ENCODE peak calls at places on chromosome 16, in six cellular contexts. One of them, this sample, is unnamed. For H3K4me1, the result is how much of the 10 kb centered on the place peaks cover.

GRCh38 chr16:67264866-67265265 is 14.5 kb upstream of the PLEKHG4 start:
- DNase-seq in hepatocyte: no peak
- DNase-seq in mammary epithelial cell: no peak
- DNase-seq in HCT116: no peak
- DNase-seq in H9: no peak
- DNase-seq in astrocyte: no peak
- DNase-seq in this sample: no peak

GRCh38 chr16:24957887-24958286 is 57.3 kb downstream of the ARHGAP17 start:
- DNase-seq in H9: no peak
- DNase-seq in astrocyte: no peak
- DNase-seq in HCT116: no peak
- DNase-seq in mammary epithelial cell: no peak
- DNase-seq in hepatocyte: no peak
- DNase-seq in this sample: no peak

GRCh38 chr16:48542020-48542473 is 67.9 kb downstream of the N4BP1 start:
- DNase-seq in mammary epithelial cell: peak
- DNase-seq in HCT116: no peak
- DNase-seq in astrocyte: no peak
- DNase-seq in H9: no peak
- DNase-seq in hepatocyte: peak
- DNase-seq in this sample: no peak

GRCh38 chr16:49024016-49024415 is 257.6 kb downstream of the CBLN1 start:
- DNase-seq in H9: no peak
- DNase-seq in HCT116: no peak
- DNase-seq in hepatocyte: no peak
- DNase-seq in astrocyte: no peak
- DNase-seq in mammary epithelial cell: no peak
- DNase-seq in this sample: no peak

GRCh38 chr16:49453001-49453400 is 79.4 kb downstream of the C16orf78 start:
- DNase-seq in mammary epithelial cell: no peak
- DNase-seq in hepatocyte: no peak
- DNase-seq in HCT116: no peak
- DNase-seq in H9: no peak
- DNase-seq in astrocyte: no peak
- DNase-seq in this sample: no peak

GRCh38 chr16:69340095-69340644 is 598 bp downstream of the NIP7 start:
- DNase-seq in hepatocyte: no peak
- DNase-seq in H9: no peak
- DNase-seq in mammary epithelial cell: peak
- DNase-seq in HCT116: no peak
- DNase-seq in astrocyte: no peak
- DNase-seq in this sample: no peak

GRCh38 chr16:9159839-9160550 is 68.6 kb downstream of the HAPSTR1 start:
- DNase-seq in HCT116: peak
- DNase-seq in hepatocyte: peak
- DNase-seq in astrocyte: peak
- DNase-seq in H9: peak
- DNase-seq in mammary epithelial cell: peak
- DNase-seq in this sample: peak

GRCh38 chr16:86774931-86775330 is 196.6 kb downstream of the FOXL1 start:
- DNase-seq in hepatocyte: no peak
- DNase-seq in HCT116: no peak
- DNase-seq in H9: no peak
- DNase-seq in astrocyte: no peak
- DNase-seq in mammary epithelial cell: no peak
- DNase-seq in this sample: no peak

GRCh38 chr16:28210264-28210663 is 1.5 kb downstream of the XPO6 start:
- DNase-seq in mammary epithelial cell: no peak
- DNase-seq in hepatocyte: no peak
- DNase-seq in astrocyte: no peak
- DNase-seq in HCT116: no peak
- DNase-seq in H9: no peak
- DNase-seq in this sample: no peak

GRCh38 chr16:75099738-75100615 is 16.6 kb downstream of the LDHD start:
- DNase-seq in mammary epithelial cell: no peak
- DNase-seq in HCT116: no peak
- DNase-seq in astrocyte: no peak
- DNase-seq in H9: no peak
- DNase-seq in hepatocyte: no peak
- DNase-seq in this sample: no peak

GRCh38 chr16:29813644-29814562 is 1.9 kb downstream of the PRRT2 start:
- DNase-seq in HCT116: no peak
- DNase-seq in astrocyte: no peak
- DNase-seq in H9: no peak
- DNase-seq in mammary epithelial cell: no peak
- DNase-seq in hepatocyte: no peak
- DNase-seq in this sample: no peak

GRCh38 chr16:50699345-50700159 is 6.1 kb downstream of the NOD2 start:
- DNase-seq in HCT116: no peak
- DNase-seq in mammary epithelial cell: peak
- DNase-seq in hepatocyte: no peak
- DNase-seq in H9: no peak
- DNase-seq in astrocyte: peak
- DNase-seq in this sample: no peak

GRCh38 chr16:85554114-85554790 is 58.9 kb upstream of the GSE1 start:
- DNase-seq in HCT116: peak
- DNase-seq in mammary epithelial cell: peak
- DNase-seq in astrocyte: peak
- DNase-seq in hepatocyte: peak
- DNase-seq in H9: no peak
- DNase-seq in this sample: peak

GRCh38 chr16:85554791-85555548 is 58.2 kb upstream of the GSE1 start:
- DNase-seq in HCT116: no peak
- DNase-seq in H9: no peak
- DNase-seq in hepatocyte: peak
- DNase-seq in mammary epithelial cell: peak
- DNase-seq in astrocyte: peak
- DNase-seq in this sample: no peak

GRCh38 chr16:85552980-85553435 is 60.1 kb upstream of the GSE1 start:
- DNase-seq in astrocyte: no peak
- DNase-seq in H9: no peak
- DNase-seq in HCT116: no peak
- DNase-seq in mammary epithelial cell: no peak
- DNase-seq in hepatocyte: no peak
- DNase-seq in this sample: no peak

GRCh38 chr16:85551319-85551978 is 61.7 kb upstream of the GSE1 start:
- DNase-seq in mammary epithelial cell: no peak
- DNase-seq in hepatocyte: no peak
- DNase-seq in astrocyte: no peak
- DNase-seq in H9: no peak
- DNase-seq in HCT116: no peak
- DNase-seq in this sample: no peak

DNA sequence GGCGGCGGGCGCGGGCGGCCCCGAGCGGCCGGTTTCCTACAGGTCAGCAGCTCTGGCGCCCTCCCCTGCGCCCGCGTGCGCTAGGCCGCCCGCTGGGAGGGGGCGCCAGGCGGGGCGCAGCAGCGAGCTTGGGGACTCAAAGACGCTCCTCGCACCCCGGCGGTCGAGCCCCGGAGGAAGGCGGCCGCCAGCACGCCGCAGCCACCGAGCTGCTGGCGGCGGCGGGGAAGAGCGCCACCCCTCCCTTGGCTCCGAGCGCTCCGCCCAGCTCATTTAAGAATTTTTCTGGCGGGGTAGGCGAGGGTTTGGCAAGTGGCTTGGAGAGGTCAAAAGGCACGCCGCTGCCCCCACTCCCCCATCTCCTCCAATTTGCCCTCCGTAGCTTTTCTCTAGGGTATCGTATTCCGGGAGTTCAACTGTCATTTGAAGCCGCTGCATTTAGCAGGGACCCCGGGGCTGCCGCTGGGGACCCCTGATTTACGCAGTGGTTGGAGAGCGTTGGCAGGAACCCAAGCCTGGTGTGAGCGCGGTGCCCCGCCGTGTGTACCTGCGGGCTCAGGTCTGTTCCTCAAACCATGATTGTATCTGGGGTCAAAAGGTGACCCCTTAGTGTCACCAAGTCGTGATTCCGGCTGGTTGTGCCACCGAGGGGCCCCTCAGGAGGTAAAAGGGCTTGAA is 59.5 kb upstream of the GSE1 start:
- DNase-seq in H9: peak
- DNase-seq in mammary epithelial cell: peak
- DNase-seq in HCT116: peak
- DNase-seq in astrocyte: peak
- DNase-seq in hepatocyte: peak
- DNase-seq in this sample: peak
- H2AFZ ChIP-seq in H9: no peak
- H2AFZ ChIP-seq in mammary epithelial cell: peak
- H2AFZ ChIP-seq in HCT116: peak
- H2AFZ ChIP-seq in astrocyte: peak
- H2AFZ ChIP-seq in hepatocyte: no peak
- H2AFZ ChIP-seq in this sample: peak

GRCh38 chr16:89314357-89314756 is 96.9 kb downstream of the ZNF778 start:
- DNase-seq in astrocyte: no peak
- DNase-seq in mammary epithelial cell: no peak
- DNase-seq in H9: no peak
- DNase-seq in hepatocyte: no peak
- DNase-seq in HCT116: no peak
- DNase-seq in this sample: no peak
- H3K4me1 ChIP-seq in astrocyte: under half
- H3K4me1 ChIP-seq in mammary epithelial cell: half or more
- H3K4me1 ChIP-seq in H9: under half
- H3K4me1 ChIP-seq in hepatocyte: under half
- H3K4me1 ChIP-seq in HCT116: half or more
- H3K4me1 ChIP-seq in this sample: half or more

GRCh38 chr16:2166263-2167080 is 10.9 kb downstream of the TRAF7 start:
- DNase-seq in HCT116: no peak
- DNase-seq in astrocyte: no peak
- DNase-seq in mammary epithelial cell: no peak
- DNase-seq in H9: no peak
- DNase-seq in hepatocyte: no peak
- DNase-seq in this sample: no peak
- H2AFZ ChIP-seq in HCT116: no peak
- H2AFZ ChIP-seq in astrocyte: no peak
- H2AFZ ChIP-seq in mammary epithelial cell: no peak
- H2AFZ ChIP-seq in H9: no peak
- H2AFZ ChIP-seq in hepatocyte: no peak
- H2AFZ ChIP-seq in this sample: no peak

GRCh38 chr16:11871193-11871592 is 19.9 kb upstream of the RSL1D1 start:
- DNase-seq in astrocyte: peak
- DNase-seq in mammary epithelial cell: no peak
- DNase-seq in HCT116: no peak
- DNase-seq in H9: peak
- DNase-seq in hepatocyte: peak
- DNase-seq in this sample: no peak
- H3K4me1 ChIP-seq in astrocyte: under half
- H3K4me1 ChIP-seq in mammary epithelial cell: under half
- H3K4me1 ChIP-seq in HCT116: under half
- H3K4me1 ChIP-seq in H9: under half
- H3K4me1 ChIP-seq in hepatocyte: under half
- H3K4me1 ChIP-seq in this sample: under half

GRCh38 chr16:85659805-85660511 is 28.8 kb downstream of the GINS2 start:
- DNase-seq in hepatocyte: peak
- DNase-seq in H9: peak
- DNase-seq in HCT116: peak
- DNase-seq in astrocyte: peak
- DNase-seq in mammary epithelial cell: peak
- DNase-seq in this sample: no peak

GRCh38 chr16:85659336-85659735 is 29.4 kb downstream of the GINS2 start:
- DNase-seq in hepatocyte: no peak
- DNase-seq in mammary epithelial cell: no peak
- DNase-seq in HCT116: no peak
- DNase-seq in astrocyte: no peak
- DNase-seq in H9: no peak
- DNase-seq in this sample: no peak

GRCh38 chr16:85657267-85657650 is 31.5 kb downstream of the GINS2 start:
- DNase-seq in HCT116: no peak
- DNase-seq in astrocyte: no peak
- DNase-seq in hepatocyte: no peak
- DNase-seq in mammary epithelial cell: no peak
- DNase-seq in H9: no peak
- DNase-seq in this sample: no peak

GRCh38 chr16:85657996-85658395 is 30.8 kb downstream of the GINS2 start:
- DNase-seq in H9: no peak
- DNase-seq in hepatocyte: no peak
- DNase-seq in mammary epithelial cell: no peak
- DNase-seq in HCT116: no peak
- DNase-seq in astrocyte: no peak
- DNase-seq in this sample: no peak

GRCh38 chr16:85658504-85659326 is 30.0 kb downstream of the GINS2 start:
- DNase-seq in mammary epithelial cell: no peak
- DNase-seq in H9: no peak
- DNase-seq in hepatocyte: no peak
- DNase-seq in HCT116: no peak
- DNase-seq in astrocyte: no peak
- DNase-seq in this sample: no peak
- H2AFZ ChIP-seq in mammary epithelial cell: no peak
- H2AFZ ChIP-seq in H9: no peak
- H2AFZ ChIP-seq in hepatocyte: no peak
- H2AFZ ChIP-seq in HCT116: no peak
- H2AFZ ChIP-seq in astrocyte: no peak
- H2AFZ ChIP-seq in this sample: no peak

DNA sequence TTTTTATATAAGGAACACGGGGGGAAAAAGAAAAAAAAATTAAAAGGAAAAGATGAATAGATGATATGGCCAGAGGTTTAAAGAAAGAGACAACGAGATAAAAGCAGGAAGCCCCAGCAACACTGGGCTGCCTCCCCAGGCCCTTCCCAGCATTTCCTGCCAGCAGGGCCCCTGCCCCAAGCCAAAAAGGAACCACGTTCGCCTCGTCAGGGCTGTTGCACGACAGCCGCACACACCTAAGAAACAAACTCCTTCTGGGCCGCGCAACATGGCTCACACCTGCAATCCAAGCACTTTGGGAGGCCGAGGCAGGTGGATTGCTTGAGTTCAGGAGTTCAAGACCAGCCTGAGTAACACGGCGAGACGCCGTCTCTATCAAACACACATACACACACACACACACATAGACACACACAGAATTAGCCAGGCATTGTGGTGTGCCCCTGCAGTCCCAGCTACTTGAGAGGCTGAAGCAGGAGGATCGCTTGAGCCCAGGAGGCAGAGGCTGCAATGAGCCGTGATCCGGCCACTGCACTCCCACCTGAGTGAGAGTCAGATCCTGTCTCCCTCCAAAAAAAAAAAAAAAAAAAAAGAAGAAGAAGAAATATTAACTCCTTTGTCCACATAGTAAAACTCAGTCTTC is 83.0 kb downstream of the ANKRD11 start:
- DNase-seq in H9: no peak
- DNase-seq in HCT116: no peak
- DNase-seq in astrocyte: no peak
- DNase-seq in hepatocyte: no peak
- DNase-seq in mammary epithelial cell: no peak
- DNase-seq in this sample: no peak
- H3K4me1 ChIP-seq in H9: under half
- H3K4me1 ChIP-seq in HCT116: under half
- H3K4me1 ChIP-seq in astrocyte: under half
- H3K4me1 ChIP-seq in hepatocyte: half or more
- H3K4me1 ChIP-seq in mammary epithelial cell: under half
- H3K4me1 ChIP-seq in this sample: under half

GRCh38 chr16:78505544-78506371 is 406.3 kb downstream of the WWOX start:
- DNase-seq in hepatocyte: peak
- DNase-seq in astrocyte: peak
- DNase-seq in HCT116: no peak
- DNase-seq in mammary epithelial cell: no peak
- DNase-seq in H9: peak
- DNase-seq in this sample: no peak
- H2AFZ ChIP-seq in hepatocyte: no peak
- H2AFZ ChIP-seq in astrocyte: no peak
- H2AFZ ChIP-seq in HCT116: no peak
- H2AFZ ChIP-seq in mammary epithelial cell: peak
- H2AFZ ChIP-seq in H9: no peak
- H2AFZ ChIP-seq in this sample: no peak

GRCh38 chr16:3249451-3249850 is 7.0 kb downstream of the MEFV start:
- DNase-seq in mammary epithelial cell: no peak
- DNase-seq in H9: no peak
- DNase-seq in hepatocyte: no peak
- DNase-seq in astrocyte: no peak
- DNase-seq in HCT116: no peak
- DNase-seq in this sample: no peak
- H3K4me1 ChIP-seq in mammary epithelial cell: under half
- H3K4me1 ChIP-seq in H9: under half
- H3K4me1 ChIP-seq in hepatocyte: under half
- H3K4me1 ChIP-seq in astrocyte: under half
- H3K4me1 ChIP-seq in HCT116: under half
- H3K4me1 ChIP-seq in this sample: under half

This sample was measured in PC-9.